ENCODE peak calls at places on chromosomes 3 and 15, in ten cellular contexts. H is WERI-Rb-1; O is A673; I is esophagus squamous epithelium; Q is upper lobe of right lung; W is brain microvascular endothelial cell; G is stomach; F is CD4-positive, alpha-beta memory T cell; C is iPS DF 6.9; M is H9. T is an unnamed sample. For H3K27me3, the result is how much of the 10 kb centered on the place peaks cover.

GRCh38 chr3:53254810-53255359 is 937 bp downstream of the TKT start:
- DNase-seq in H (peak), O (peak), I (no peak), Q (peak), W (no peak), G (peak), F (peak), C (no peak), M (peak), T (peak)

GRCh38 chr15:48937886-48938285 is 25.8 kb downstream of the SHC4 start:
- DNase-seq in H (no peak), O (no peak), I (no peak), Q (no peak), W (no peak), G (no peak), F (no peak), C (no peak), M (no peak), T (no peak)

GRCh38 chr3:151345854-151346253 is 16.5 kb upstream of the P2RY13 start:
- DNase-seq in H (no peak), O (no peak), I (no peak), Q (no peak), W (peak), G (no peak), F (no peak), C (no peak), M (no peak), T (no peak)

GRCh38 chr3:196159952-196160804 is 51.0 kb downstream of the ZDHHC19 start:
- DNase-seq in H (peak), O (no peak), I (peak), Q (peak), W (peak), G (peak), F (no peak), C (no peak), M (peak), T (no peak)

GRCh38 chr3:108099679-108100428 is 9.0 kb upstream of the CD47 start:
- DNase-seq in H (peak), O (no peak), I (no peak), Q (peak), W (no peak), G (no peak), F (peak), C (no peak), M (no peak), T (no peak)

GRCh38 chr3:2504912-2505311 is 406.2 kb downstream of the CNTN4 start:
- DNase-seq in H (no peak), O (no peak), I (no peak), Q (no peak), W (no peak), G (no peak), F (no peak), C (no peak), M (no peak), T (no peak)

GRCh38 chr15:68400066-68400456 is 31.9 kb downstream of the ITGA11 start:
- DNase-seq in H (no peak), O (no peak), I (no peak), Q (no peak), W (no peak), G (no peak), F (no peak), C (no peak), M (no peak), T (no peak)

GRCh38 chr3:66475386-66476020 is 25.3 kb downstream of the LRIG1 start:
- DNase-seq in H (no peak), O (no peak), I (no peak), Q (no peak), W (no peak), G (no peak), F (no peak), C (no peak), M (no peak), T (no peak)

GRCh38 chr3:32820971-32821685 is 3.3 kb downstream of the TRIM71 start:
- DNase-seq in H (no peak), O (no peak), I (no peak), Q (no peak), W (no peak), G (no peak), F (no peak), C (no peak), M (no peak), T (no peak)

GRCh38 chr3:111768076-111768475 is 91.0 kb upstream of the PHLDB2 start:
- DNase-seq in H (no peak), O (no peak), I (no peak), Q (no peak), W (no peak), G (no peak), F (no peak), C (no peak), M (no peak), T (no peak)

GRCh38 chr3:139444446-139444845 is 31.9 kb downstream of the RBP2 start:
- DNase-seq in H (no peak), O (no peak), I (no peak), Q (no peak), W (no peak), G (no peak), F (no peak), C (no peak), M (no peak), T (no peak)

GRCh38 chr3:187802928-187803259 is 57.6 kb upstream of the BCL6 start:
- DNase-seq in H (no peak), O (no peak), I (no peak), Q (no peak), W (no peak), G (no peak), F (peak), C (no peak), M (no peak), T (no peak)

GRCh38 chr15:88207565-88207964 is 49.0 kb downstream of the NTRK3 start:
- DNase-seq in H (no peak), O (no peak), I (no peak), Q (no peak), W (no peak), G (no peak), F (no peak), C (no peak), M (no peak), T (no peak)

GRCh38 chr3:79361748-79362378 is 405.9 kb downstream of the ROBO1 start:
- DNase-seq in H (peak), O (peak), I (no peak), Q (no peak), W (peak), G (no peak), F (no peak), C (no peak), M (no peak), T (no peak)

GRCh38 chr15:80459380-80459779 is 55.2 kb downstream of the ARNT2 start:
- DNase-seq in H (no peak), O (no peak), I (no peak), Q (no peak), W (no peak), G (no peak), F (no peak), C (no peak), M (no peak), T (no peak)

GRCh38 chr3:161072076-161072697 is 33.0 kb downstream of the B3GALNT1 start:
- DNase-seq in H (no peak), O (no peak), I (no peak), Q (no peak), W (no peak), G (no peak), F (no peak), C (no peak), M (no peak), T (no peak)

GRCh38 chr3:179189764-179190163 is 41.6 kb downstream of the PIK3CA start:
- DNase-seq in H (no peak), O (peak), I (no peak), Q (no peak), W (peak), G (no peak), F (no peak), C (no peak), M (no peak), T (no peak)

GRCh38 chr15:70322051-70322668 is 224.4 kb upstream of the TLE3 start:
- DNase-seq in H (no peak), O (no peak), I (no peak), Q (no peak), W (no peak), G (no peak), F (no peak), C (no peak), M (no peak), T (no peak)

GRCh38 chr3:10242182-10243065 is 5.8 kb upstream of the TATDN2 start:
- DNase-seq in H (no peak), O (no peak), I (no peak), Q (no peak), W (peak), G (no peak), F (peak), C (no peak), M (no peak), T (peak)

GRCh38 chr3:15271785-15272381 is 60.5 kb downstream of the SH3BP5 start:
- DNase-seq in H (no peak), O (no peak), I (peak), Q (peak), W (no peak), G (peak), F (peak), C (no peak), M (no peak), T (peak)

GRCh38 chr15:68379058-68379758 is 52.8 kb downstream of the ITGA11 start:
- DNase-seq in H (no peak), O (no peak), I (no peak), Q (no peak), W (no peak), G (peak), F (no peak), C (no peak), M (peak), T (no peak)

GRCh38 chr3:5016218-5017161 is 37.3 kb downstream of the BHLHE40 start:
- DNase-seq in H (peak), O (no peak), I (no peak), Q (no peak), W (peak), G (peak), F (peak), C (no peak), M (no peak), T (peak)

GRCh38 chr3:14532691-14533456 is 7.3 kb downstream of the GRIP2 start:
- DNase-seq in H (peak), O (peak), I (no peak), Q (no peak), W (no peak), G (peak), F (no peak), C (peak), M (peak), T (no peak)

GRCh38 chr3:38587548-38588131 is 61.8 kb downstream of the SCN5A start:
- DNase-seq in H (peak), O (no peak), I (no peak), Q (peak), W (no peak), G (peak), F (no peak), C (no peak), M (peak), T (no peak)

GRCh38 chr3:170829873-170830272 is 40.1 kb downstream of the RPL22L1 start:
- DNase-seq in H (no peak), O (no peak), I (no peak), Q (no peak), W (no peak), G (no peak), F (no peak), C (no peak), M (no peak), T (no peak)

GRCh38 chr15:66080791-66081475 is 172.6 kb downstream of the MEGF11 start:
- DNase-seq in H (peak), O (no peak), I (no peak), Q (peak), W (peak), G (no peak), F (no peak), C (no peak), M (peak), T (no peak)

GRCh38 chr15:41561777-41562145 is 2.7 kb downstream of the TYRO3 start:
- DNase-seq in H (peak), O (peak), I (no peak), Q (no peak), W (peak), G (no peak), F (no peak), C (no peak), M (peak), T (no peak)

GRCh38 chr3:115074502-115074901 is 72.6 kb downstream of the ZBTB20 start:
- DNase-seq in H (no peak), O (no peak), I (no peak), Q (no peak), W (peak), G (no peak), F (no peak), C (no peak), M (no peak), T (no peak)

GRCh38 chr3:72334681-72335457 is 513.4 kb downstream of the SHQ1 start:
- DNase-seq in H (peak), O (peak), I (no peak), Q (no peak), W (no peak), G (no peak), F (no peak), C (no peak), M (peak), T (no peak)

GRCh38 chr15:92714071-92714456 is 58.5 kb upstream of the FAM174B start:
- DNase-seq in H (no peak), O (peak), I (no peak), Q (peak), W (peak), G (no peak), F (no peak), C (no peak), M (peak), T (no peak)
- H3K27ac ChIP-seq in H (peak), O (no peak), I (peak), Q (peak), W (no peak), G (peak), F (no peak), C (no peak), M (no peak), T (no peak)

GRCh38 chr3:125054436-125055164 is 1.2 kb downstream of the HEG1 start:
- DNase-seq in H (no peak), O (peak), I (no peak), Q (no peak), W (peak), G (no peak), F (peak), C (no peak), M (no peak), T (no peak)

GRCh38 chr3:125051715-125052581 is 3.8 kb downstream of the HEG1 start:
- DNase-seq in H (peak), O (peak), I (no peak), Q (no peak), W (peak), G (no peak), F (peak), C (no peak), M (peak), T (peak)

GRCh38 chr3:125055165-125055912 is 458 bp downstream of the HEG1 start:
- DNase-seq in H (no peak), O (peak), I (no peak), Q (no peak), W (no peak), G (no peak), F (no peak), C (no peak), M (no peak), T (no peak)

GRCh38 chr3:125052671-125053303 is 3.0 kb downstream of the HEG1 start:
- DNase-seq in H (no peak), O (peak), I (no peak), Q (no peak), W (peak), G (no peak), F (no peak), C (no peak), M (no peak), T (no peak)

GRCh38 chr3:125053304-125053699 is 2.5 kb downstream of the HEG1 start:
- DNase-seq in H (no peak), O (no peak), I (no peak), Q (no peak), W (no peak), G (no peak), F (no peak), C (no peak), M (no peak), T (no peak)
- H3K27me3 ChIP-seq in H (under half), O (under half), I (under half), Q (under half), W (under half), G (under half), F (under half), C (under half), M (under half), T (under half)

GRCh38 chr3:71101581-71101980 is 481.9 kb downstream of the FOXP1 start:
- DNase-seq in H (no peak), O (no peak), I (no peak), Q (no peak), W (no peak), G (no peak), F (no peak), C (no peak), M (no peak), T (no peak)

GRCh38 chr3:71099997-71100719 is 483.4 kb downstream of the FOXP1 start:
- DNase-seq in H (no peak), O (no peak), I (no peak), Q (no peak), W (no peak), G (no peak), F (no peak), C (no peak), M (no peak), T (no peak)

GRCh38 chr3:71103430-71103881 is 480.1 kb downstream of the FOXP1 start:
- DNase-seq in H (no peak), O (no peak), I (no peak), Q (peak), W (peak), G (peak), F (no peak), C (no peak), M (no peak), T (no peak)

GRCh38 chr3:71102111-71103039 is 481.2 kb downstream of the FOXP1 start:
- DNase-seq in H (no peak), O (peak), I (no peak), Q (no peak), W (peak), G (no peak), F (no peak), C (no peak), M (no peak), T (no peak)

DNA sequence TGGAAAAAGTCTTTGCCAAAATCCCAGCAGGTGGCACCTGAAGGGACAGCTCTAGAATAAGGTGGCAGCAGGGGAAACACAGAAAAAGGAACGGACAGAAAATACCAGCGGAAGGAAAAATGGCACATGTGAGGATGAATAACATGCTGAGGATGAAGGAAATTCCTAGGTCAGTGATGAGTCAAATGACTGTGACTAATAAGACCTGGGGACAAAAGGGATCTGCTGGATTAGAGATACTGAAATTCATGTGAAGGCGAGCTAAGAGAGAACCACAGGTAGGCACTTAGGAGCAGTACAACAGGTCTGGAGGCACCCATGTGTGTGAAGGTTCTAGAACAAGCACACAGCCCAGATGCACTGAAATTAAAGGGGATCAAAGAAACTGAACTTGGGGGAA is 482.5 kb downstream of the FOXP1 start:
- DNase-seq in H (no peak), O (no peak), I (no peak), Q (no peak), W (no peak), G (no peak), F (no peak), C (no peak), M (no peak), T (no peak)
- H3K27ac ChIP-seq in H (no peak), O (peak), I (peak), Q (peak), W (peak), G (peak), F (peak), C (no peak), M (no peak), T (no peak)

GRCh38 chr15:73368301-73369072 is at the start of gene HCN4:
- DNase-seq in H (peak), O (peak), I (no peak), Q (no peak), W (no peak), G (no peak), F (no peak), C (no peak), M (peak), T (no peak)
- H3K27me3 ChIP-seq in H (under half), O (half or more), I (under half), Q (half or more), W (half or more), G (half or more), F (under half), C (under half), M (under half), T (under half)

DNA sequence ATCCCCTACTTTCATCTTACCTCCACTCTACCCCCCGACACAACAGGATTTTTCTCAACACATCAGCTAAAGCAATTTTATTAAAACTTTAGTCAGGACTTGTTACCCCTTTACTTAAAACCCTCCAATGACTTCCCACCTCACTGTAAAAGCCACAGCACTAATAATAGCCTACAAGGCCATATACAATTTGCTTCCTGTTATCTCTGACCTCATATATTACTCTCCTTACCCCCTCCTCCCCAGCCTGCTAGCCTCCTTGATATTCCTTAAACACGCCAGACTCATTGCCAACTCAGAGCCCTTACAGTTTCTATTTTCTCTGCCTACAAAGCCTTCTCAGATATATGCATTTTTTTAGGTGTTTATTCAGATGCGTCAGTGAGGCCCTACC is 54.4 kb downstream of the DCUN1D1 start:
- DNase-seq in H (no peak), O (no peak), I (no peak), Q (no peak), W (no peak), G (no peak), F (no peak), C (no peak), M (no peak), T (no peak)
- H3K27ac ChIP-seq in H (no peak), O (no peak), I (no peak), Q (no peak), W (no peak), G (no peak), F (no peak), C (no peak), M (no peak), T (no peak)

DNA sequence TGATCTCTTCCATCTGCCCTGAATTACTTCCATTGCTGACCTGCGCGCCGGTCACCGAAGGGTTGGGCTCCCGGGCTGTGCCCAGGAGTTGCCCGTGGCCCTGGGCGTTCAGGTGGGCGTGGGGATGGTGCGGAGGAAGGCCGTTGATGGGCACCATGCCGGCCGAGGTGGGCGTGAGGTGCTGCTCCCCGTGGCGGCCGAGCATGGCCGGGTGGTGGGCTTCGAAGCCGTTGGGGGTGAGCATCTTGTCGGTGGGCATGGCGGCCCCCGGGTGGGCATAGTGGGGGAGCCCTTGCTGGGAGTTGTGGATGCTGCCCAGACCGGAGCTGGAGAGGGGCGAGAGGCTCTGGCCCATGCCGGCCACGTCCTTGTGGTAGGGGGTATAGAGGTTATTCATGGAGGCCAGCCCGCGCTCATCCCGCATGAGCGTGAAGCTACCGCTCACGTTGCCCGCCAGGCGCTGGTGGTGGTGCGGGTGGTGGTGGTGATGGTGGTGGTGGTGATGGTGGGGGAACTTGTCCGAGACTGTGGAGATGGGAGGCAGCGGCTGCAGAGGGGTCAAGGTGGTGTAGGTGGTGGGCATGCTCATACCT is 1.0 kb downstream of the ONECUT1 start:
- DNase-seq in H (peak), O (no peak), I (no peak), Q (no peak), W (no peak), G (no peak), F (no peak), C (no peak), M (no peak), T (no peak)
- H3K27me3 ChIP-seq in H (under half), O (half or more), I (half or more), Q (half or more), W (half or more), G (half or more), F (half or more), C (half or more), M (half or more), T (under half)

T was measured in CD8-positive, alpha-beta T cell.